ENCODE peak calls at places on chromosomes 6 and 20, in nine cellular contexts. J is right atrium auricular region, Z is HEK293T, Q is AG20443, I is AG04450, O is endodermal cell, M is stomach, F is aorta, B is brain microvascular endothelial cell. N is an unnamed sample.

GRCh38 chr20:26167499-26167898 is 470.8 kb upstream of the ZNF337 start:
- DNase-seq in J (no peak), Z (no peak), Q (peak), I (no peak), O (no peak), M (no peak), F (no peak), B (no peak), N (no peak)

GRCh38 chr20:25397827-25398226 is 7.2 kb upstream of the ABHD12 start:
- DNase-seq in J (no peak), Z (no peak), Q (no peak), I (no peak), O (no peak), M (no peak), F (no peak), B (no peak), N (no peak)

GRCh38 chr20:48671141-48671540 is 156.7 kb downstream of the PREX1 start:
- DNase-seq in J (no peak), Z (no peak), Q (no peak), I (no peak), O (no peak), M (no peak), F (no peak), B (no peak), N (no peak)

GRCh38 chr6:11769816-11770545 is 8.6 kb downstream of the ADTRP start:
- DNase-seq in J (no peak), Z (no peak), Q (no peak), I (no peak), O (peak), M (no peak), F (no peak), B (no peak), N (peak)

GRCh38 chr6:21598662-21599061 is 5.1 kb downstream of the SOX4 start:
- DNase-seq in J (no peak), Z (no peak), Q (no peak), I (no peak), O (no peak), M (no peak), F (no peak), B (no peak), N (no peak)

GRCh38 chr6:7169296-7169721 is 61.5 kb downstream of the RREB1 start:
- DNase-seq in J (peak), Z (no peak), Q (peak), I (no peak), O (no peak), M (no peak), F (peak), B (no peak), N (no peak)

GRCh38 chr6:136962661-136963060 is 40.6 kb downstream of the SLC35D3 start:
- DNase-seq in J (no peak), Z (no peak), Q (no peak), I (no peak), O (no peak), M (peak), F (no peak), B (no peak), N (no peak)

GRCh38 chr20:44704551-44704971 is 10.6 kb upstream of the CCN5 start:
- DNase-seq in J (no peak), Z (no peak), Q (peak), I (peak), O (no peak), M (no peak), F (no peak), B (no peak), N (no peak)

N was measured in NCI-H2227 treated with DMSO at 0.1 percent for 48 hours.